ENCODE peak calls at places on chromosomes 6 and 20, in four cellular contexts. E is GM12878, X is H1, L is K562. J is an unnamed sample.

GRCh38 chr6:37871616-37872384 is 52.3 kb downstream of the ZFAND3 start:
- DNase-seq in L (no peak), X (no peak), E (no peak), J (no peak)

GRCh38 chr20:46715292-46715756 is 5.9 kb downstream of the SLC2A10 start:
- DNase-seq in L (no peak), E (no peak), X (no peak), J (no peak)

GRCh38 chr6:1988843-1989242 is 256.6 kb downstream of the GMDS start:
- DNase-seq in E (no peak), X (no peak), L (no peak), J (no peak)

GRCh38 chr6:68967549-68968300 is 332.6 kb downstream of the ADGRB3 start:
- DNase-seq in L (peak), X (peak), E (peak), J (peak)

GRCh38 chr20:38536310-38536709 is 44.7 kb upstream of the ADIG start:
- DNase-seq in E (no peak), X (no peak), L (no peak), J (no peak)

GRCh38 chr20:46640536-46641311 is 10.5 kb downstream of the SLC13A3 start:
- DNase-seq in X (no peak), E (no peak), L (no peak), J (no peak)

GRCh38 chr6:158353851-158354508 is 41.7 kb downstream of the TULP4 start:
- DNase-seq in X (no peak), L (no peak), E (no peak), J (no peak)

GRCh38 chr20:49210750-49211110 is 8.5 kb upstream of the DDX27 start:
- DNase-seq in X (no peak), L (no peak), E (no peak), J (no peak)

GRCh38 chr6:119322715-119323350 is 26.7 kb downstream of the MAN1A1 start:
- DNase-seq in E (no peak), X (no peak), L (no peak), J (peak)

DNA sequence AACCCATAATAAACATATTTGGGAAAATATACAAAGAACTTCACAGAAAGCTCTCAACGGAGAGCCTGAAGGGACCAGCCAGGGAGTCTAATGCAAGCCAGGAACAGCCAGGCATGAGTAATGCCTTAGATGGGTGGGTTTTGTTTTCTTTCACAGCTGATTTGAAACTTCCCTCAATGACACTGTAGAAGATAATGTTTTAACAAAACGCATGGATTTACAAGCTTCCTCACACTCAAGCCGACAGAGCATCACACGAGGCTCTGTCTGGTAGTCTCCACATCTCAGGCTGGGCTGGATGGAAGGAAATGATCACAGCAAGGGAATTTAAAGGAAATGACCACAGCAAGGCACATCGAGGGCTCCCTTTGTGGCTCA is 113.9 kb downstream of the GMPR start:
- DNase-seq in E (no peak), L (no peak), X (no peak), J (no peak)
- TF ChIP-seq JUND in E (no peak), L (no peak), X (no peak), J (no peak)

DNA sequence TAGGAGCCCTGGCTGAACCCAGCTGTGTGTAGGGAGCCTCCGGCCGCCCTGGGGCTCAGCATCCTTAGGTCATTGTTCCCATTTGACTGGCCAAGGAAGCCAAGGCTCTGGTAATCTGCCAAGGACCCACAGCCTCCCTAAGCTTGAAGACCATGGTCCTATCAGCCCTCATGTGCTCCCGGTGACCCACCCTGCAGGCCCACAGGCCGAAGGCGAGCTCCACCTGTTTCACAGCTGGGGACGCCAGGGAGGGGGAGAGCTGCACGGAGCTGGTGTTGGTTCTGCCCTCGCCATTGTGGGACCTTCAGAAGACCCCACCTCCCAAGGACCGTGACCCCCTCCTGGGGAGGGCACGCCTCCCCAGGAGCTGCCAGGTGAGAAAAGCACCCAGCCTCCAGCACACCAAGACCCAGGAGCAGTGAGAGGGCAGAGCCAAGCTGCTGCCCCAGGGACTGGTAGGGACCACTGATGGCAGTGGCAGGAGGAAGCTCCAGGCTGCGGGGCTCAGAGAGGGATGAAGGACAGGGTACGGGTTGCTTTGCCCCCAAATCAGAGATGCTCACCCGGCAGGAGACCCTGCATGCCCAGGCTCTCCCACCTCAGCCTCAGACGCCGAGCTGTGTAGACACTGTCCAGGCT is 30.7 kb upstream of the MRGBP start:
- DNase-seq in X (no peak), E (no peak), L (no peak), J (no peak)
- TF ChIP-seq ZNF274 in X (no peak), E (no peak), L (no peak), J (no peak)

DNA sequence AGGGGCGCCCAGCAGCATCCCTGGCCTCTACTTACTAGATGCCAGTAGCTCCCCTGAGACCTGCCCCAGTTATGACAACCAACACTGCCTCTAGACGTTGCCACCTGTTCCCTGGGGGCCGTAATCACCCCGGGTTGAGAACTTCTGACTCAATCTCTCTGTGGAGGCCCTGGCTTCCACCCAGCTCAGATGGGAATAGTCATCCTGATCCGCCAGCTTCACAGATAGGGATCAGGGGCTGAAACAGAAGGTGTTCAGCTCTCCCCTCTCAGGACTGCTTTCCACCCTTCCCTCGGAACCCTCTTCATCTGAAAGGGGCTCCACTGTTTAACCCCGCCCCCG is 3.3 kb downstream of the CAPN11 start:
- DNase-seq in L (no peak), E (no peak), X (peak), J (no peak)
- TF ChIP-seq EGR1 in L (no peak), E (no peak), X (no peak), J (no peak)

GRCh38 chr6:14638932-14639875 is 521.6 kb downstream of the CD83 start:
- DNase-seq in X (peak), E (peak), L (peak), J (no peak)
- TF ChIP-seq JUND in X (no peak), E (peak), L (no peak), J (no peak)

J was measured in HCT116.